ENCODE peak calls at places on chromosomes 7 and 10, in seven cellular contexts. One of them, this sample, is unnamed.

GRCh38 chr7:139995034-139995915 is 67.5 kb downstream of the PARP12 start:
- DNase-seq in prostate gland: no peak
- DNase-seq in WTC11: no peak
- DNase-seq in germinal center: no peak
- DNase-seq in C1 segment of cervical spinal cord: peak
- DNase-seq in A172: peak
- DNase-seq in NCI-H2081: no peak
- DNase-seq in this sample: no peak

GRCh38 chr7:133512560-133512959 is 259.7 kb downstream of the EXOC4 start:
- DNase-seq in prostate gland: no peak
- DNase-seq in WTC11: no peak
- DNase-seq in germinal center: no peak
- DNase-seq in C1 segment of cervical spinal cord: no peak
- DNase-seq in A172: peak
- DNase-seq in NCI-H2081: no peak
- DNase-seq in this sample: no peak

GRCh38 chr7:47514818-47515217 is 67.1 kb downstream of the TNS3 start:
- DNase-seq in prostate gland: no peak
- DNase-seq in WTC11: no peak
- DNase-seq in germinal center: no peak
- DNase-seq in C1 segment of cervical spinal cord: no peak
- DNase-seq in A172: no peak
- DNase-seq in NCI-H2081: no peak
- DNase-seq in this sample: no peak

GRCh38 chr7:157529768-157530560 is 193.2 kb downstream of the DNAJB6 start:
- DNase-seq in prostate gland: no peak
- DNase-seq in WTC11: peak
- DNase-seq in germinal center: no peak
- DNase-seq in C1 segment of cervical spinal cord: no peak
- DNase-seq in A172: no peak
- DNase-seq in NCI-H2081: no peak
- DNase-seq in this sample: no peak

GRCh38 chr7:143129051-143129450 is 2.8 kb upstream of the PIP start:
- DNase-seq in prostate gland: no peak
- DNase-seq in WTC11: no peak
- DNase-seq in germinal center: no peak
- DNase-seq in C1 segment of cervical spinal cord: no peak
- DNase-seq in A172: no peak
- DNase-seq in NCI-H2081: no peak
- DNase-seq in this sample: no peak

GRCh38 chr10:132698761-132699391 is 87.1 kb downstream of the NKX6-2 start:
- DNase-seq in prostate gland: no peak
- DNase-seq in WTC11: no peak
- DNase-seq in germinal center: no peak
- DNase-seq in C1 segment of cervical spinal cord: no peak
- DNase-seq in A172: no peak
- DNase-seq in NCI-H2081: no peak
- DNase-seq in this sample: no peak

GRCh38 chr7:96638669-96639068 is 71.0 kb downstream of the SEM1 start:
- DNase-seq in prostate gland: no peak
- DNase-seq in WTC11: no peak
- DNase-seq in germinal center: no peak
- DNase-seq in C1 segment of cervical spinal cord: no peak
- DNase-seq in A172: no peak
- DNase-seq in NCI-H2081: no peak
- DNase-seq in this sample: no peak

GRCh38 chr7:74236284-74236683 is 17.9 kb downstream of the RFC2 start:
- DNase-seq in prostate gland: no peak
- DNase-seq in WTC11: no peak
- DNase-seq in germinal center: no peak
- DNase-seq in C1 segment of cervical spinal cord: no peak
- DNase-seq in A172: no peak
- DNase-seq in NCI-H2081: no peak
- DNase-seq in this sample: no peak

GRCh38 chr7:55533050-55533728 is 39.1 kb downstream of the VOPP1 start:
- DNase-seq in prostate gland: no peak
- DNase-seq in WTC11: no peak
- DNase-seq in germinal center: peak
- DNase-seq in C1 segment of cervical spinal cord: no peak
- DNase-seq in A172: peak
- DNase-seq in NCI-H2081: peak
- DNase-seq in this sample: peak

GRCh38 chr10:34988397-34989067 is 101.6 kb downstream of the CUL2 start:
- DNase-seq in prostate gland: peak
- DNase-seq in WTC11: no peak
- DNase-seq in germinal center: no peak
- DNase-seq in C1 segment of cervical spinal cord: no peak
- DNase-seq in A172: no peak
- DNase-seq in NCI-H2081: no peak
- DNase-seq in this sample: no peak

GRCh38 chr10:29353291-29353690 is 64.4 kb downstream of the LYZL1 start:
- DNase-seq in prostate gland: no peak
- DNase-seq in WTC11: no peak
- DNase-seq in germinal center: no peak
- DNase-seq in C1 segment of cervical spinal cord: no peak
- DNase-seq in A172: no peak
- DNase-seq in NCI-H2081: no peak
- DNase-seq in this sample: no peak

GRCh38 chr7:25613912-25614311 is 385.6 kb upstream of the NPVF start:
- DNase-seq in prostate gland: no peak
- DNase-seq in WTC11: no peak
- DNase-seq in germinal center: no peak
- DNase-seq in C1 segment of cervical spinal cord: no peak
- DNase-seq in A172: no peak
- DNase-seq in NCI-H2081: no peak
- DNase-seq in this sample: no peak

GRCh38 chr7:129575699-129576098 is 35.8 kb upstream of the NRF1 start:
- DNase-seq in prostate gland: no peak
- DNase-seq in WTC11: no peak
- DNase-seq in germinal center: no peak
- DNase-seq in C1 segment of cervical spinal cord: no peak
- DNase-seq in A172: no peak
- DNase-seq in NCI-H2081: no peak
- DNase-seq in this sample: no peak

GRCh38 chr7:40658731-40659130 is 523.9 kb downstream of the SUGCT start:
- DNase-seq in prostate gland: no peak
- DNase-seq in WTC11: no peak
- DNase-seq in germinal center: no peak
- DNase-seq in C1 segment of cervical spinal cord: no peak
- DNase-seq in A172: no peak
- DNase-seq in NCI-H2081: no peak
- DNase-seq in this sample: no peak

GRCh38 chr7:80593869-80594587 is 44.4 kb upstream of the CD36 start:
- DNase-seq in prostate gland: no peak
- DNase-seq in WTC11: no peak
- DNase-seq in germinal center: no peak
- DNase-seq in C1 segment of cervical spinal cord: no peak
- DNase-seq in A172: no peak
- DNase-seq in NCI-H2081: no peak
- DNase-seq in this sample: no peak

GRCh38 chr7:51244053-51244452 is 72.6 kb downstream of the COBL start:
- DNase-seq in prostate gland: no peak
- DNase-seq in WTC11: no peak
- DNase-seq in germinal center: no peak
- DNase-seq in C1 segment of cervical spinal cord: no peak
- DNase-seq in A172: no peak
- DNase-seq in NCI-H2081: no peak
- DNase-seq in this sample: no peak

GRCh38 chr10:73906524-73907447 is 4.1 kb upstream of the PLAU start:
- DNase-seq in prostate gland: peak
- DNase-seq in WTC11: peak
- DNase-seq in germinal center: no peak
- DNase-seq in C1 segment of cervical spinal cord: no peak
- DNase-seq in A172: peak
- DNase-seq in NCI-H2081: no peak
- DNase-seq in this sample: peak

GRCh38 chr10:52637592-52637991 is 135.0 kb downstream of the MBL2 start:
- DNase-seq in prostate gland: no peak
- DNase-seq in WTC11: no peak
- DNase-seq in germinal center: no peak
- DNase-seq in C1 segment of cervical spinal cord: no peak
- DNase-seq in A172: no peak
- DNase-seq in NCI-H2081: no peak
- DNase-seq in this sample: peak

GRCh38 chr10:75263806-75264205 is 28.0 kb upstream of the COMTD1 start:
- DNase-seq in prostate gland: no peak
- DNase-seq in WTC11: no peak
- DNase-seq in germinal center: no peak
- DNase-seq in C1 segment of cervical spinal cord: no peak
- DNase-seq in A172: no peak
- DNase-seq in NCI-H2081: no peak
- DNase-seq in this sample: no peak

GRCh38 chr10:110547139-110547761 is 20.2 kb upstream of the SMC3 start:
- DNase-seq in prostate gland: no peak
- DNase-seq in WTC11: no peak
- DNase-seq in germinal center: peak
- DNase-seq in C1 segment of cervical spinal cord: no peak
- DNase-seq in A172: peak
- DNase-seq in NCI-H2081: peak
- DNase-seq in this sample: peak

GRCh38 chr10:98055875-98056516 is 25.6 kb upstream of the CRTAC1 start:
- DNase-seq in prostate gland: no peak
- DNase-seq in WTC11: peak
- DNase-seq in germinal center: peak
- DNase-seq in C1 segment of cervical spinal cord: no peak
- DNase-seq in A172: peak
- DNase-seq in NCI-H2081: no peak
- DNase-seq in this sample: peak

GRCh38 chr10:110530131-110530831 is 32.6 kb downstream of the DUSP5 start:
- DNase-seq in prostate gland: peak
- DNase-seq in WTC11: peak
- DNase-seq in germinal center: no peak
- DNase-seq in C1 segment of cervical spinal cord: no peak
- DNase-seq in A172: peak
- DNase-seq in NCI-H2081: no peak
- DNase-seq in this sample: peak

GRCh38 chr10:123974406-123974805 is 82.8 kb upstream of the CPXM2 start:
- DNase-seq in prostate gland: no peak
- DNase-seq in WTC11: no peak
- DNase-seq in germinal center: no peak
- DNase-seq in C1 segment of cervical spinal cord: no peak
- DNase-seq in A172: peak
- DNase-seq in NCI-H2081: no peak
- DNase-seq in this sample: peak

GRCh38 chr10:101135151-101136006 is 4.3 kb downstream of the TLX1 start:
- DNase-seq in prostate gland: no peak
- DNase-seq in WTC11: no peak
- DNase-seq in germinal center: no peak
- DNase-seq in C1 segment of cervical spinal cord: no peak
- DNase-seq in A172: no peak
- DNase-seq in NCI-H2081: no peak
- DNase-seq in this sample: no peak

GRCh38 chr7:25424113-25424512 is 195.8 kb upstream of the NPVF start:
- DNase-seq in prostate gland: no peak
- DNase-seq in WTC11: no peak
- DNase-seq in germinal center: no peak
- DNase-seq in C1 segment of cervical spinal cord: no peak
- DNase-seq in A172: no peak
- DNase-seq in NCI-H2081: no peak
- DNase-seq in this sample: no peak

GRCh38 chr10:61792097-61792496 is 109.4 kb upstream of the ARID5B start:
- DNase-seq in prostate gland: no peak
- DNase-seq in WTC11: no peak
- DNase-seq in germinal center: no peak
- DNase-seq in C1 segment of cervical spinal cord: no peak
- DNase-seq in A172: no peak
- DNase-seq in NCI-H2081: no peak
- DNase-seq in this sample: no peak

This sample was measured in SW480.